ENCODE peak calls at places on chromosomes 4 and X, in four cellular contexts. S, V, M and A are unnamed samples.

GRCh38 chrX:48574270-48575266 is at the start of gene RBM3:
- DNase-seq in S (peak), V (peak), M (peak), A (peak)

GRCh38 chr4:99324361-99324760 is 3.2 kb upstream of the ADH1B start:
- DNase-seq in S (no peak), V (no peak), M (no peak), A (no peak)

GRCh38 chr4:138972956-138973819 is 42.4 kb upstream of the NOCT start:
- DNase-seq in S (no peak), V (no peak), M (peak), A (no peak)

GRCh38 chr4:13626492-13627184 is 887 bp downstream of the BOD1L1 start:
- DNase-seq in S (no peak), V (no peak), M (no peak), A (no peak)

GRCh38 chr4:127240721-127241120 is 392.0 kb upstream of the INTU start:
- DNase-seq in S (no peak), V (no peak), M (no peak), A (no peak)

GRCh38 chrX:56728752-56729151 is 291 bp upstream of the NBDY start:
- DNase-seq in S (peak), V (no peak), M (peak), A (no peak)

GRCh38 chr4:186190456-186191265 is 706 bp upstream of the CYP4V2 start:
- DNase-seq in S (no peak), V (no peak), M (peak), A (no peak)

GRCh38 chr4:90185416-90185815 is 58.2 kb downstream of the CCSER1 start:
- DNase-seq in S (no peak), V (no peak), M (no peak), A (no peak)

GRCh38 chrX:123959281-123960063 is 2.0 kb upstream of the STAG2 start:
- DNase-seq in S (no peak), V (no peak), M (peak), A (peak)

GRCh38 chr4:7539659-7540058 is 104.9 kb upstream of the PSAPL1 start:
- DNase-seq in S (no peak), V (no peak), M (peak), A (no peak)

GRCh38 chrX:68571292-68572256 is 72.7 kb downstream of the YIPF6 start:
- DNase-seq in S (peak), V (no peak), M (no peak), A (no peak)

GRCh38 chrX:149274516-149275105 is 230.5 kb downstream of the IDS start:
- DNase-seq in S (no peak), V (no peak), M (no peak), A (no peak)

GRCh38 chr4:150886597-150886996 is 128.5 kb downstream of the LRBA start:
- DNase-seq in S (peak), V (no peak), M (no peak), A (no peak)

GRCh38 chr4:10697071-10697470 is 12.5 kb upstream of the CLNK start:
- DNase-seq in S (no peak), V (no peak), M (no peak), A (no peak)

GRCh38 chr4:25011135-25011866 is 19.4 kb downstream of the LGI2 start:
- DNase-seq in S (no peak), V (no peak), M (no peak), A (no peak)

GRCh38 chrX:57313583-57314215 is 27.2 kb downstream of the FAAH2 start:
- DNase-seq in S (no peak), V (no peak), M (no peak), A (no peak)

GRCh38 chr4:27702710-27703431 is 842.2 kb downstream of the STIM2 start:
- DNase-seq in S (peak), V (no peak), M (peak), A (no peak)

GRCh38 chrX:153514259-153514658 is 3.2 kb upstream of the ATP2B3 start:
- DNase-seq in S (no peak), V (no peak), M (no peak), A (no peak)

GRCh38 chr4:129358571-129358970 is 262.6 kb downstream of the C4orf33 start:
- DNase-seq in S (peak), V (no peak), M (no peak), A (no peak)

GRCh38 chrX:9657590-9658256 is 107.9 kb downstream of the GPR143 start:
- DNase-seq in S (no peak), V (peak), M (no peak), A (no peak)

GRCh38 chr4:70183940-70184246 is 11.6 kb upstream of the ODAM start:
- DNase-seq in S (no peak), V (no peak), M (no peak), A (no peak)

GRCh38 chrX:45003080-45003479 is 130.1 kb downstream of the KDM6A start:
- DNase-seq in S (no peak), V (no peak), M (no peak), A (no peak)

GRCh38 chr4:706834-707598 is 1.4 kb downstream of the PCGF3 start:
- DNase-seq in S (no peak), V (no peak), M (no peak), A (no peak)

GRCh38 chr4:186948361-186949291 is 225.0 kb upstream of the FAT1 start:
- DNase-seq in S (peak), V (no peak), M (peak), A (no peak)

GRCh38 chrX:110871839-110872238 is 76.2 kb upstream of the CHRDL1 start:
- DNase-seq in S (no peak), V (no peak), M (no peak), A (no peak)

GRCh38 chr4:116343809-116344208 is 741.6 kb downstream of the TRAM1L1 start:
- DNase-seq in S (no peak), V (no peak), M (no peak), A (no peak)

GRCh38 chrX:15758140-15758539 is 20.1 kb downstream of the CA5B start:
- DNase-seq in S (no peak), V (no peak), M (no peak), A (no peak)

GRCh38 chr4:138553001-138553845 is 311.1 kb upstream of the SLC7A11 start:
- DNase-seq in S (no peak), V (no peak), M (no peak), A (no peak)

GRCh38 chr4:65502151-65502691 is 168.1 kb downstream of the EPHA5 start:
- DNase-seq in S (peak), V (no peak), M (no peak), A (no peak)

GRCh38 chrX:11504234-11504633 is 161.5 kb downstream of the ARHGAP6 start:
- DNase-seq in S (no peak), V (no peak), M (peak), A (no peak)